ENCODE peak calls at places on chromosomes 13 and 19, in eight cellular contexts. One of them, this sample, is unnamed.
A peak's percentile ranks its signal among the peaks of the same experiment; 100 is the strongest.

GRCh38 chr19:20154636-20155035 is 12.4 kb upstream of the ZNF486 start:
- DNase-seq in AG04450: no peak
- DNase-seq in dorsolateral prefrontal cortex: no peak
- DNase-seq in neuronal stem cell: no peak
- DNase-seq in IMR-90: no peak
- DNase-seq in stomach: peak; percentile 27
- DNase-seq in cardiac muscle cell: no peak
- DNase-seq in thyroid gland: no peak
- DNase-seq in this sample: no peak

GRCh38 chr19:33404506-33404905 is 31.0 kb downstream of the CEBPG start:
- DNase-seq in AG04450: no peak
- DNase-seq in dorsolateral prefrontal cortex: no peak
- DNase-seq in neuronal stem cell: no peak
- DNase-seq in IMR-90: no peak
- DNase-seq in stomach: no peak
- DNase-seq in cardiac muscle cell: no peak
- DNase-seq in thyroid gland: no peak
- DNase-seq in this sample: no peak

GRCh38 chr19:42294471-42295137 is 7.3 kb upstream of the PRR19 start:
- DNase-seq in AG04450: no peak
- DNase-seq in dorsolateral prefrontal cortex: no peak
- DNase-seq in neuronal stem cell: no peak
- DNase-seq in IMR-90: no peak
- DNase-seq in stomach: no peak
- DNase-seq in cardiac muscle cell: no peak
- DNase-seq in thyroid gland: no peak
- DNase-seq in this sample: no peak

GRCh38 chr13:46278474-46278873 is 66.7 kb downstream of the LRRC63 start:
- DNase-seq in AG04450: no peak
- DNase-seq in dorsolateral prefrontal cortex: no peak
- DNase-seq in neuronal stem cell: no peak
- DNase-seq in IMR-90: no peak
- DNase-seq in stomach: no peak
- DNase-seq in cardiac muscle cell: peak; percentile 14
- DNase-seq in thyroid gland: no peak
- DNase-seq in this sample: no peak

GRCh38 chr19:46133101-46133627 is 8.7 kb upstream of the IGFL3 start:
- DNase-seq in AG04450: peak; percentile 96
- DNase-seq in dorsolateral prefrontal cortex: peak; percentile 16
- DNase-seq in neuronal stem cell: peak; percentile 83
- DNase-seq in IMR-90: peak; percentile 97
- DNase-seq in stomach: no peak
- DNase-seq in cardiac muscle cell: peak; percentile 92
- DNase-seq in thyroid gland: peak; percentile 36
- DNase-seq in this sample: no peak

GRCh38 chr19:3708207-3708931 is at the start of gene TJP3:
- DNase-seq in AG04450: no peak
- DNase-seq in dorsolateral prefrontal cortex: no peak
- DNase-seq in neuronal stem cell: no peak
- DNase-seq in IMR-90: peak; percentile 39
- DNase-seq in stomach: peak; percentile 85
- DNase-seq in cardiac muscle cell: peak; percentile 25
- DNase-seq in thyroid gland: peak; percentile 83
- DNase-seq in this sample: no peak

GRCh38 chr13:94917814-94918213 is 205.5 kb upstream of the SOX21 start:
- DNase-seq in AG04450: no peak
- DNase-seq in dorsolateral prefrontal cortex: no peak
- DNase-seq in neuronal stem cell: no peak
- DNase-seq in IMR-90: no peak
- DNase-seq in stomach: no peak
- DNase-seq in cardiac muscle cell: peak; percentile 1
- DNase-seq in thyroid gland: no peak
- DNase-seq in this sample: no peak

GRCh38 chr19:43798546-43799409 is 3.5 kb downstream of the LYPD5 start:
- DNase-seq in AG04450: no peak
- DNase-seq in dorsolateral prefrontal cortex: peak; percentile 55
- DNase-seq in neuronal stem cell: no peak
- DNase-seq in IMR-90: no peak
- DNase-seq in stomach: peak; percentile 62
- DNase-seq in cardiac muscle cell: peak; percentile 34
- DNase-seq in thyroid gland: peak; percentile 58
- DNase-seq in this sample: no peak

GRCh38 chr19:1168877-1169791 is 4.9 kb downstream of the SBNO2 start:
- DNase-seq in AG04450: no peak
- DNase-seq in dorsolateral prefrontal cortex: no peak
- DNase-seq in neuronal stem cell: no peak
- DNase-seq in IMR-90: peak; percentile 85
- DNase-seq in stomach: peak; percentile 82
- DNase-seq in cardiac muscle cell: peak; percentile 50
- DNase-seq in thyroid gland: peak; percentile 52
- DNase-seq in this sample: peak; percentile 34
- H3K27ac ChIP-seq in AG04450: peak overlapping the region; percentile 96
- H3K27ac ChIP-seq in dorsolateral prefrontal cortex: peak overlapping the region; percentile 83
- H3K27ac ChIP-seq in neuronal stem cell: no peak overlapping the region
- H3K27ac ChIP-seq in IMR-90: peak overlapping the region; percentile 90
- H3K27ac ChIP-seq in stomach: peak overlapping the region; percentile 91
- H3K27ac ChIP-seq in cardiac muscle cell: peak overlapping the region; percentile 48
- H3K27ac ChIP-seq in thyroid gland: no peak overlapping the region
- H3K27ac ChIP-seq in this sample: no peak overlapping the region

GRCh38 chr19:10256970-10257615 is 5.1 kb downstream of the MRPL4 start:
- DNase-seq in AG04450: no peak
- DNase-seq in dorsolateral prefrontal cortex: no peak
- DNase-seq in neuronal stem cell: no peak
- DNase-seq in IMR-90: no peak
- DNase-seq in stomach: no peak
- DNase-seq in cardiac muscle cell: no peak
- DNase-seq in thyroid gland: no peak
- DNase-seq in this sample: no peak

GRCh38 chr19:10260141-10260584 is 8.1 kb downstream of the MRPL4 start:
- DNase-seq in AG04450: no peak
- DNase-seq in dorsolateral prefrontal cortex: peak; percentile 46
- DNase-seq in neuronal stem cell: no peak
- DNase-seq in IMR-90: no peak
- DNase-seq in stomach: peak; percentile 44
- DNase-seq in cardiac muscle cell: no peak
- DNase-seq in thyroid gland: peak; percentile 94
- DNase-seq in this sample: no peak

GRCh38 chr19:10256551-10256950 is 4.5 kb downstream of the MRPL4 start:
- DNase-seq in AG04450: no peak
- DNase-seq in dorsolateral prefrontal cortex: no peak
- DNase-seq in neuronal stem cell: no peak
- DNase-seq in IMR-90: no peak
- DNase-seq in stomach: no peak
- DNase-seq in cardiac muscle cell: no peak
- DNase-seq in thyroid gland: no peak
- DNase-seq in this sample: no peak

GRCh38 chr19:10258080-10258710 is 6.2 kb downstream of the MRPL4 start:
- DNase-seq in AG04450: no peak
- DNase-seq in dorsolateral prefrontal cortex: no peak
- DNase-seq in neuronal stem cell: no peak
- DNase-seq in IMR-90: no peak
- DNase-seq in stomach: no peak
- DNase-seq in cardiac muscle cell: no peak
- DNase-seq in thyroid gland: no peak
- DNase-seq in this sample: no peak

GRCh38 chr19:10259162-10259905 is 7.3 kb downstream of the MRPL4 start:
- DNase-seq in AG04450: peak; percentile 53
- DNase-seq in dorsolateral prefrontal cortex: peak; percentile 90
- DNase-seq in neuronal stem cell: peak; percentile 89
- DNase-seq in IMR-90: peak; percentile 85
- DNase-seq in stomach: peak; percentile 96
- DNase-seq in cardiac muscle cell: peak; percentile 87
- DNase-seq in thyroid gland: peak; percentile 94
- DNase-seq in this sample: peak; percentile 43
- H3K27ac ChIP-seq in AG04450: no peak overlapping the region
- H3K27ac ChIP-seq in dorsolateral prefrontal cortex: no peak overlapping the region
- H3K27ac ChIP-seq in neuronal stem cell: no peak overlapping the region
- H3K27ac ChIP-seq in IMR-90: no peak overlapping the region
- H3K27ac ChIP-seq in stomach: peak overlapping the region; percentile 78
- H3K27ac ChIP-seq in cardiac muscle cell: no peak overlapping the region
- H3K27ac ChIP-seq in thyroid gland: peak overlapping the region; percentile 44
- H3K27ac ChIP-seq in this sample: no peak overlapping the region

GRCh38 chr19:55461259-55461973 is at the start of gene ISOC2:
- DNase-seq in AG04450: peak; percentile 99
- DNase-seq in dorsolateral prefrontal cortex: peak; percentile 100
- DNase-seq in neuronal stem cell: peak; percentile 99
- DNase-seq in IMR-90: peak; percentile 100
- DNase-seq in stomach: peak; percentile 100
- DNase-seq in cardiac muscle cell: peak; percentile 100
- DNase-seq in thyroid gland: peak; percentile 100
- DNase-seq in this sample: peak; percentile 100

GRCh38 chr19:55459551-55459949 is 1.9 kb downstream of the ISOC2 start:
- DNase-seq in AG04450: no peak
- DNase-seq in dorsolateral prefrontal cortex: no peak
- DNase-seq in neuronal stem cell: no peak
- DNase-seq in IMR-90: no peak
- DNase-seq in stomach: no peak
- DNase-seq in cardiac muscle cell: no peak
- DNase-seq in thyroid gland: no peak
- DNase-seq in this sample: no peak

GRCh38 chr19:55461974-55462628 is 659 bp upstream of the ISOC2 start:
- DNase-seq in AG04450: no peak
- DNase-seq in dorsolateral prefrontal cortex: no peak
- DNase-seq in neuronal stem cell: no peak
- DNase-seq in IMR-90: peak; percentile 33
- DNase-seq in stomach: no peak
- DNase-seq in cardiac muscle cell: peak; percentile 66
- DNase-seq in thyroid gland: no peak
- DNase-seq in this sample: no peak

GRCh38 chr19:55460670-55461258 is 678 bp downstream of the ISOC2 start:
- DNase-seq in AG04450: peak; percentile 48
- DNase-seq in dorsolateral prefrontal cortex: no peak
- DNase-seq in neuronal stem cell: peak; percentile 75
- DNase-seq in IMR-90: peak; percentile 74
- DNase-seq in stomach: peak; percentile 78
- DNase-seq in cardiac muscle cell: peak; percentile 96
- DNase-seq in thyroid gland: peak; percentile 68
- DNase-seq in this sample: peak; percentile 48

GRCh38 chr19:55459950-55460657 is 1.3 kb downstream of the ISOC2 start:
- DNase-seq in AG04450: no peak
- DNase-seq in dorsolateral prefrontal cortex: no peak
- DNase-seq in neuronal stem cell: no peak
- DNase-seq in IMR-90: peak; percentile 31
- DNase-seq in stomach: no peak
- DNase-seq in cardiac muscle cell: peak; percentile 61
- DNase-seq in thyroid gland: no peak
- DNase-seq in this sample: no peak
- H3K27ac ChIP-seq in AG04450: peak overlapping the region; percentile 47
- H3K27ac ChIP-seq in dorsolateral prefrontal cortex: peak overlapping the region; percentile 82
- H3K27ac ChIP-seq in neuronal stem cell: no peak overlapping the region
- H3K27ac ChIP-seq in IMR-90: peak overlapping the region; percentile 53
- H3K27ac ChIP-seq in stomach: peak overlapping the region; percentile 95
- H3K27ac ChIP-seq in cardiac muscle cell: peak overlapping the region; percentile 19
- H3K27ac ChIP-seq in thyroid gland: no peak overlapping the region
- H3K27ac ChIP-seq in this sample: peak overlapping the region; percentile 79

DNA sequence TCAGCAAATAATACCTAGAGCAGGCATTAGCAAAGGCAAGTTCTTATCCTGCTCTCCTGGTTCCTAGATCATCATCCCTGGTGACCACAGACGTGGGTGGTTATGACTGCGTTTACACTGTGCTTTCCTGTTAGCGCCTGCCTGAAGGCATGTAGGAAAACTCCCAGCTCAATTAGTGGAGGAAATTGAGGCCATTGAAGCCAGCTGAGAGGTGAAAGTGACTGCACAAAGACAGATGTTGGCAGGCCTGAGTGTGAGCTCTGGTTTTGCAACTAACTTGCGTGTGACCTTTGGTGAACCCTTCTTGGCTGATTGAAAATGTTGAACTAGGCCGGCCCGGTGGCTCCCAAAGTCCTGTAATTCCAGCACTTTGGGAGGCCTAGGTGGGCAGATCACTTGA is 17.5 kb upstream of the NWD1 start:
- DNase-seq in AG04450: peak; percentile 13
- DNase-seq in dorsolateral prefrontal cortex: no peak
- DNase-seq in neuronal stem cell: no peak
- DNase-seq in IMR-90: peak; percentile 66
- DNase-seq in stomach: no peak
- DNase-seq in cardiac muscle cell: peak; percentile 49
- DNase-seq in thyroid gland: no peak
- DNase-seq in this sample: no peak
- H3K27ac ChIP-seq in AG04450: peak overlapping the region; percentile 31
- H3K27ac ChIP-seq in dorsolateral prefrontal cortex: no peak overlapping the region
- H3K27ac ChIP-seq in neuronal stem cell: no peak overlapping the region
- H3K27ac ChIP-seq in IMR-90: no peak overlapping the region
- H3K27ac ChIP-seq in stomach: no peak overlapping the region
- H3K27ac ChIP-seq in cardiac muscle cell: peak overlapping the region; percentile 35
- H3K27ac ChIP-seq in thyroid gland: no peak overlapping the region
- H3K27ac ChIP-seq in this sample: no peak overlapping the region

This sample was measured in substantia nigra.